ENCODE peak calls at places on chromosomes 16 and 17, in six cellular contexts. One of them, this sample, is unnamed. For H3K4me1, the result is how much of the 10 kb centered on the place peaks cover.

GRCh38 chr17:40432864-40433528 is 10.3 kb upstream of the IGFBP4 start:
- DNase-seq in heart right ventricle: peak
- DNase-seq in prostate gland: no peak
- DNase-seq in lung: no peak
- DNase-seq in left lung: no peak
- DNase-seq in PC-9: no peak
- DNase-seq in this sample: no peak

GRCh38 chr17:61809816-61810392 is 53.4 kb downstream of the BRIP1 start:
- DNase-seq in heart right ventricle: no peak
- DNase-seq in prostate gland: no peak
- DNase-seq in lung: no peak
- DNase-seq in left lung: no peak
- DNase-seq in PC-9: no peak
- DNase-seq in this sample: no peak

GRCh38 chr17:16975744-16976625 is 4.1 kb upstream of the TNFRSF13B start:
- DNase-seq in heart right ventricle: no peak
- DNase-seq in prostate gland: no peak
- DNase-seq in lung: no peak
- DNase-seq in left lung: no peak
- DNase-seq in PC-9: no peak
- DNase-seq in this sample: no peak

GRCh38 chr17:77285594-77286390 is 145.0 kb downstream of the SEC14L1 start:
- DNase-seq in heart right ventricle: peak
- DNase-seq in prostate gland: peak
- DNase-seq in lung: peak
- DNase-seq in left lung: peak
- DNase-seq in PC-9: peak
- DNase-seq in this sample: peak

GRCh38 chr17:14303343-14304221 is 2.7 kb downstream of the HS3ST3B1 start:
- DNase-seq in heart right ventricle: no peak
- DNase-seq in prostate gland: no peak
- DNase-seq in lung: no peak
- DNase-seq in left lung: peak
- DNase-seq in PC-9: no peak
- DNase-seq in this sample: peak

GRCh38 chr17:72432143-72432604 is 311.4 kb downstream of the SOX9 start:
- DNase-seq in heart right ventricle: no peak
- DNase-seq in prostate gland: no peak
- DNase-seq in lung: no peak
- DNase-seq in left lung: no peak
- DNase-seq in PC-9: no peak
- DNase-seq in this sample: no peak

GRCh38 chr16:27689711-27690110 is 139.8 kb downstream of the KATNIP start:
- DNase-seq in heart right ventricle: no peak
- DNase-seq in prostate gland: no peak
- DNase-seq in lung: no peak
- DNase-seq in left lung: no peak
- DNase-seq in PC-9: no peak
- DNase-seq in this sample: no peak

GRCh38 chr17:62616993-62617893 is 10.2 kb upstream of the MRC2 start:
- DNase-seq in heart right ventricle: no peak
- DNase-seq in prostate gland: no peak
- DNase-seq in lung: no peak
- DNase-seq in left lung: no peak
- DNase-seq in PC-9: no peak
- DNase-seq in this sample: no peak

GRCh38 chr16:67110136-67110847 is 551 bp downstream of the PHAF1 start:
- DNase-seq in heart right ventricle: no peak
- DNase-seq in prostate gland: no peak
- DNase-seq in lung: peak
- DNase-seq in left lung: no peak
- DNase-seq in PC-9: no peak
- DNase-seq in this sample: peak

GRCh38 chr17:78687125-78687524 is 94.9 kb downstream of the CYTH1 start:
- DNase-seq in heart right ventricle: no peak
- DNase-seq in prostate gland: no peak
- DNase-seq in lung: no peak
- DNase-seq in left lung: no peak
- DNase-seq in PC-9: no peak
- DNase-seq in this sample: no peak

GRCh38 chr17:81057079-81057730 is 22.3 kb downstream of the BAIAP2 start:
- DNase-seq in heart right ventricle: no peak
- DNase-seq in prostate gland: peak
- DNase-seq in lung: peak
- DNase-seq in left lung: peak
- DNase-seq in PC-9: peak
- DNase-seq in this sample: no peak

GRCh38 chr16:80463776-80464175 is 77.0 kb upstream of the DYNLRB2 start:
- DNase-seq in heart right ventricle: no peak
- DNase-seq in prostate gland: no peak
- DNase-seq in lung: no peak
- DNase-seq in left lung: no peak
- DNase-seq in PC-9: no peak
- DNase-seq in this sample: no peak

GRCh38 chr17:68048996-68049395 is 13.5 kb downstream of the KPNA2 start:
- DNase-seq in heart right ventricle: no peak
- DNase-seq in prostate gland: no peak
- DNase-seq in lung: no peak
- DNase-seq in left lung: no peak
- DNase-seq in PC-9: no peak
- DNase-seq in this sample: no peak

GRCh38 chr16:17470002-17470870 is 524 bp downstream of the XYLT1 start:
- DNase-seq in heart right ventricle: no peak
- DNase-seq in prostate gland: no peak
- DNase-seq in lung: no peak
- DNase-seq in left lung: peak
- DNase-seq in PC-9: no peak
- DNase-seq in this sample: peak

DNA sequence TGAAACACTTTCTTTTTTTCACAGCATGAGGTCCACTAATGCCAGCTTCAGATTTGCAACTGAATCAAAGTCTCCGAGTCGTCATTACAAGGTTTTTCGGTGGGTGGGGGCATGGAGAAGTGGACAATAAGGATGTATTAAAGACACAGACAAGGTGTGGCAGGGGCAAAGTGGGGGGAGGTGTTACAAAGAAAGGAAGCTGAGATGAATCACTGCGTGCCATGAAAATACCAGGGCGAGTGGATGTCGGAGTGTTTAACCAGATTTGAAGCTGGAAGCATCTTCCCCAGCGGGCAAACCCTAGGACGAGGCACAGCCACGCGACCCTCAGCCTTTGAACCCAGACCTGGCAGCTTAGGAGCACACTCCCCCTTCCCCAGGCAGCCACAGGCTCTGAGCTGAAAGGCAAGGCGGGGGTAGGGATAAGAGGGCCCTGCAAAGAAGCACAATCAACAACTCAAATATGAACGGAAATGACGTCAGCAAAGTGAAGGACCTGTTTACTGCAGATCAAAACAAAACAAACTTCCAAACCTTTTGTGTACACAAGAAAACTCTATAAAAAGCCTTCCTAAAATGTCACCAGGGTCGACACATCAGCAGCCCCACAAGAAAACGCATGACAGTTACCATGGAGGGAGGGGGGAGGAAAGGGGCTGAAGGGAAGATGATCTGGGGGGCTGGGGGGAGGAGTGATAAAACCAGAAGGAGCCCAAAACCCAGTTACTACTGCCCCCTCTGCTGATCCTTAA is 5.6 kb upstream of the ZFHX3 start:
- DNase-seq in heart right ventricle: no peak
- DNase-seq in prostate gland: no peak
- DNase-seq in lung: no peak
- DNase-seq in left lung: no peak
- DNase-seq in PC-9: peak
- DNase-seq in this sample: no peak
- H3K4me1 ChIP-seq in heart right ventricle: half or more
- H3K4me1 ChIP-seq in prostate gland: under half
- H3K4me1 ChIP-seq in lung: under half
- H3K4me1 ChIP-seq in left lung: half or more
- H3K4me1 ChIP-seq in PC-9: half or more
- H3K4me1 ChIP-seq in this sample: under half

DNA sequence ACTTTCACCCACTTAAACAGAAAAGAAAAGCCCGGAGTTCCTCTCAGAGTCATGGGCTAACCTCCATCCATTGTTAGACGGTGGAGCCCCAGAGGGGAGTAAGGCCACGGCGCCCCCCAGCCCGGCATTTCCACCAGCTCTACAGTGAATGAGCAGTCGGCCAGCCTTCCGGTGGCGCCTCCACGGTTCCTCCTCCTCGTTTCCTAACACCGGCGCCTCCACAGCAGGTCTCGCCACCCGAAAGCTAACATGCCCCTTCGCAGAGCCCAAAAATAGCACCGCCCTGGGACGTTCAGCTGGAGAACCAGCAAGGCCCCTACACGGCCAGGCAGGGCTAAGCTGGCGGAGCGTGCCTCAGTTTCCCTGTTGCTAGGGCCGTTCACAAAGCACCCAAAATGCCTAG is 858 bp downstream of the MMD start:
- DNase-seq in heart right ventricle: peak
- DNase-seq in prostate gland: peak
- DNase-seq in lung: peak
- DNase-seq in left lung: peak
- DNase-seq in PC-9: no peak
- DNase-seq in this sample: peak
- H3K27ac ChIP-seq in heart right ventricle: peak
- H3K27ac ChIP-seq in prostate gland: peak
- H3K27ac ChIP-seq in lung: peak
- H3K27ac ChIP-seq in left lung: peak
- H3K27ac ChIP-seq in PC-9: no peak
- H3K27ac ChIP-seq in this sample: peak

DNA sequence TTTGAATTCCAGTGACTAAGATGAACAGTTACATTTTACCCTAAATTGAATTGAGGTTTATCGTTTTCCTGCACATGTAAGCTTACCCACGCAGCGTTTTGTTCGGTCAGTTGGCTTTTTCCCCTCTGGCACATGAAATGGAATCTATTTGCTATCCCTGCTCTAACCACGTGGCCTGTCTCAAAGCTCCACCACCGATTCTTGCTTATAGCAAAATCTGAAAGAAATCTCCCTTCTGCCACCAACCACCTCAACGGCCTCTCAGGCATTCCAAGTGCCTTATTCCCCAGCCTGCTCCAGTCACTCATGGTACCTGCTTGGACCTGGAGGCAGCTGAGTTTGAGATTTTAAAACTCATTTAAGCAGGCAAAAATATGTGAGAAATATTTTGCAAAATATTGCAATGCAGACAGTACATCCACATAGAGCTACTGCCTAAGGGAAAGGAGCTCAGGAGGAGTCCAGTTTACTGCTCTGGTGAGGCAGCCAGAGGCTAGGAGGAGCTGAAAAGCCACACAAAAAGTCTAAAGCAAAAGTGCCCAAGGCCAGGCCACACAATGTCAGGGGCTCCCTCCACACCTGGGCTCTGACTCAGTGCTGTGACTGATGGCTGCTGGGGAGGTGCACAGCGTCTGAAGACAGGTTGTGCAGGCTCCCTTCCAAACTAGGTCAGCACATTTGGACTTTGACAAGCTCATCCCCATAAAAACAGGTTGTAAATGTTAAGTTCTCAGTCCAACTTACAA is 26.4 kb downstream of the ARHGAP17 start:
- DNase-seq in heart right ventricle: peak
- DNase-seq in prostate gland: peak
- DNase-seq in lung: no peak
- DNase-seq in left lung: no peak
- DNase-seq in PC-9: peak
- DNase-seq in this sample: no peak
- H3K4me3 ChIP-seq in heart right ventricle: no peak
- H3K4me3 ChIP-seq in prostate gland: no peak
- H3K4me3 ChIP-seq in lung: no peak
- H3K4me3 ChIP-seq in left lung: no peak
- H3K4me3 ChIP-seq in PC-9: peak
- H3K4me3 ChIP-seq in this sample: no peak

GRCh38 chr16:85613609-85614337 is 651 bp downstream of the GSE1 start:
- DNase-seq in heart right ventricle: peak
- DNase-seq in prostate gland: peak
- DNase-seq in lung: peak
- DNase-seq in left lung: peak
- DNase-seq in PC-9: peak
- DNase-seq in this sample: no peak

GRCh38 chr16:85612191-85612800 is 826 bp upstream of the GSE1 start:
- DNase-seq in heart right ventricle: peak
- DNase-seq in prostate gland: peak
- DNase-seq in lung: peak
- DNase-seq in left lung: peak
- DNase-seq in PC-9: peak
- DNase-seq in this sample: no peak

GRCh38 chr16:85614338-85615013 is 1.4 kb downstream of the GSE1 start:
- DNase-seq in heart right ventricle: no peak
- DNase-seq in prostate gland: no peak
- DNase-seq in lung: no peak
- DNase-seq in left lung: no peak
- DNase-seq in PC-9: no peak
- DNase-seq in this sample: no peak

GRCh38 chr16:85611455-85612190 is 1.5 kb upstream of the GSE1 start:
- DNase-seq in heart right ventricle: peak
- DNase-seq in prostate gland: peak
- DNase-seq in lung: peak
- DNase-seq in left lung: peak
- DNase-seq in PC-9: peak
- DNase-seq in this sample: no peak

GRCh38 chr16:85612801-85613608 is at the start of gene GSE1:
- DNase-seq in heart right ventricle: peak
- DNase-seq in prostate gland: peak
- DNase-seq in lung: peak
- DNase-seq in left lung: peak
- DNase-seq in PC-9: peak
- DNase-seq in this sample: peak
- H3K4me1 ChIP-seq in heart right ventricle: half or more
- H3K4me1 ChIP-seq in prostate gland: under half
- H3K4me1 ChIP-seq in lung: under half
- H3K4me1 ChIP-seq in left lung: half or more
- H3K4me1 ChIP-seq in PC-9: under half
- H3K4me1 ChIP-seq in this sample: under half

DNA sequence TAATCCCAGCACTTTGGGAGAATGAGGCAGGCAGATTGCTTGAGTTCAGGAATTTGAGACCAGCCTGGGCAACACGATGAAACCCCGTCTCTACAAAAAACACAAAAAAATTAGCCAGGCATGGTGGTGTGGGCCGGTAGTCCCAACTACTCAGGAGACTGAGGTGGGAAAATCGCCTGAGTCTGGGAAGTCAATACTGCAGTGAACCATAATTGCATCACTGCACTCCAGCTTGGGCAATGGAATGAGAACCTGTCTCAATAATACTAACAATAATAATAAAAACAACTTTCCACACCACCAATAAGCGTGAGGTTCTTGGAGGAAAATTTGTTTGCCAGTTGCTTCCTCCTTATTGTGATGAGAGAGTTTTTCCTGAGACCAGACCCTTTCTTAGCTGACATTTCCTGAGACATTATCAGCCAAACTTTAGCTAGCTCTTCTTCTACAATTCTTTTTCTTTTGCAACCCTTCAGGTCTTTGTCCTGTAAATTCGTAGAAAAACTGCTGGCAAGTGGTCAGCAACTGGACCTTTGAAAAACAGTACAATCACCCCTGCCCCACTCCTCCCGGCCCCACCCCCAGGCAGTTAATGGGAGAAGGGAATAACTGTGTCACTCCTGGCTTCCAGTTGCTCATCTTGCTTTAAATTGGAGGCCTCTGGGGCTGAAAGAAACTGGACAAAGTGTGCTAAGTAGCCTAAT is 3.5 kb upstream of the EZH1 start:
- DNase-seq in heart right ventricle: peak
- DNase-seq in prostate gland: no peak
- DNase-seq in lung: no peak
- DNase-seq in left lung: no peak
- DNase-seq in PC-9: no peak
- DNase-seq in this sample: no peak
- H3K27ac ChIP-seq in heart right ventricle: peak
- H3K27ac ChIP-seq in prostate gland: peak
- H3K27ac ChIP-seq in lung: peak
- H3K27ac ChIP-seq in left lung: no peak
- H3K27ac ChIP-seq in PC-9: no peak
- H3K27ac ChIP-seq in this sample: no peak

This sample was measured in naive thymus-derived CD4-positive, alpha-beta T cell.